ENCODE peak calls at places on chromosomes 5 and 9, in five cellular contexts. C is NCI-H345; X is HT-29; E is NCI-H510A treated with DMSO at 0.1 percent for 48 hours; H is activated CD4-positive, alpha-beta T cell treated with anti-CD3 and anti-CD28 coated beads, Interleukin-2, amount 50 U/mL, for 48 hours. S is an unnamed sample.

GRCh38 chr9:92064711-92065110 is 50.5 kb downstream of the SPTLC1 start:
- DNase-seq in C (no peak), X (no peak), E (no peak), H (no peak), S (no peak)

GRCh38 chr9:131366745-131367401 is 27.0 kb upstream of the PRRC2B start:
- DNase-seq in C (no peak), X (peak; percentile 80), E (no peak), H (no peak), S (no peak)

GRCh38 chr5:26482076-26482816 is 556.1 kb downstream of the CDH9 start:
- DNase-seq in C (no peak), X (no peak), E (no peak), H (no peak), S (no peak)

GRCh38 chr9:137353223-137354152 is 51.4 kb upstream of the NRARP start:
- DNase-seq in C (no peak), X (no peak), E (no peak), H (no peak), S (no peak)

GRCh38 chr9:34580358-34580757 is 9.2 kb downstream of the CNTFR start:
- DNase-seq in C (no peak), X (no peak), E (no peak), H (no peak), S (no peak)

GRCh38 chr5:11045411-11045810 is 284.4 kb upstream of the DAP start:
- DNase-seq in C (no peak), X (no peak), E (no peak), H (no peak), S (no peak)

GRCh38 chr5:72951850-72952468 is 3.9 kb upstream of the FCHO2 start:
- DNase-seq in C (no peak), X (peak; percentile 20), E (no peak), H (no peak), S (no peak)

GRCh38 chr5:169300468-169301385 is at the start of gene SLIT3:
- DNase-seq in C (peak; percentile 65), X (no peak), E (peak; percentile 35), H (no peak), S (peak; percentile 23)

GRCh38 chr9:130289711-130290241 is 24.2 kb downstream of the HMCN2 start:
- DNase-seq in C (no peak), X (no peak), E (no peak), H (no peak), S (no peak)

GRCh38 chr9:130243015-130243881 is 22.3 kb upstream of the HMCN2 start:
- DNase-seq in C (peak; percentile 72), X (peak; percentile 74), E (peak; percentile 81), H (peak; percentile 89), S (peak; percentile 88)

GRCh38 chr5:117623042-117623815 is 1048.6 kb upstream of the SEMA6A start:
- DNase-seq in C (no peak), X (no peak), E (no peak), H (no peak), S (no peak)

GRCh38 chr5:139561655-139562451 is 714 bp downstream of the UBE2D2 start:
- DNase-seq in C (peak; percentile 51), X (peak; percentile 51), E (peak; percentile 53), H (peak; percentile 60), S (peak; percentile 63)

GRCh38 chr5:72178910-72179815 is 71.9 kb downstream of the MAP1B start:
- DNase-seq in C (no peak), X (no peak), E (no peak), H (no peak), S (no peak)

GRCh38 chr5:380701-381309 is 59.3 kb downstream of the AHRR start:
- DNase-seq in C (no peak), X (no peak), E (no peak), H (no peak), S (no peak)

GRCh38 chr9:29514336-29514735 is 1941.1 kb upstream of the C9orf72 start:
- DNase-seq in C (no peak), X (no peak), E (no peak), H (no peak), S (no peak)

GRCh38 chr9:106648799-106649198 is 214.2 kb upstream of the ZNF462 start:
- DNase-seq in C (no peak), X (peak; percentile 9), E (no peak), H (no peak), S (no peak)

GRCh38 chr5:169811680-169812079 is 168.6 kb downstream of the INSYN2B start:
- DNase-seq in C (no peak), X (no peak), E (peak; percentile 57), H (no peak), S (no peak)

GRCh38 chr5:27476356-27476988 is 438.1 kb upstream of the CDH9 start:
- DNase-seq in C (no peak), X (no peak), E (no peak), H (no peak), S (no peak)